ENCODE peak calls at places on chromosomes 13 and 19, in nine cellular contexts. One of them, this sample, is unnamed.

GRCh38 chr19:29587518-29587986 is 18.5 kb upstream of the POP4 start:
- DNase-seq in spleen: no peak
- DNase-seq in pancreas: no peak
- DNase-seq in transverse colon: peak
- DNase-seq in left ventricle myocardium inferior: no peak
- DNase-seq in cardiac fibroblast: no peak
- DNase-seq in kidney epithelial cell: no peak
- DNase-seq in brain microvascular endothelial cell: peak
- DNase-seq in fibroblast of pulmonary artery: no peak
- DNase-seq in this sample: peak

GRCh38 chr19:47239610-47240296 is 8.8 kb upstream of the BBC3 start:
- DNase-seq in spleen: peak
- DNase-seq in pancreas: no peak
- DNase-seq in transverse colon: peak
- DNase-seq in left ventricle myocardium inferior: peak
- DNase-seq in cardiac fibroblast: peak
- DNase-seq in kidney epithelial cell: no peak
- DNase-seq in brain microvascular endothelial cell: no peak
- DNase-seq in fibroblast of pulmonary artery: peak
- DNase-seq in this sample: no peak

GRCh38 chr13:97258801-97259200 is 36.7 kb downstream of the MBNL2 start:
- DNase-seq in spleen: no peak
- DNase-seq in pancreas: no peak
- DNase-seq in transverse colon: no peak
- DNase-seq in left ventricle myocardium inferior: no peak
- DNase-seq in cardiac fibroblast: peak
- DNase-seq in kidney epithelial cell: no peak
- DNase-seq in brain microvascular endothelial cell: peak
- DNase-seq in fibroblast of pulmonary artery: peak
- DNase-seq in this sample: no peak

GRCh38 chr19:24054044-24054935 is 32.7 kb upstream of the ZNF254 start:
- DNase-seq in spleen: no peak
- DNase-seq in pancreas: no peak
- DNase-seq in transverse colon: no peak
- DNase-seq in left ventricle myocardium inferior: no peak
- DNase-seq in cardiac fibroblast: no peak
- DNase-seq in kidney epithelial cell: peak
- DNase-seq in brain microvascular endothelial cell: peak
- DNase-seq in fibroblast of pulmonary artery: peak
- DNase-seq in this sample: no peak

GRCh38 chr13:42022796-42023493 is 25.5 kb upstream of the DGKH start:
- DNase-seq in spleen: no peak
- DNase-seq in pancreas: no peak
- DNase-seq in transverse colon: no peak
- DNase-seq in left ventricle myocardium inferior: no peak
- DNase-seq in cardiac fibroblast: peak
- DNase-seq in kidney epithelial cell: no peak
- DNase-seq in brain microvascular endothelial cell: no peak
- DNase-seq in fibroblast of pulmonary artery: no peak
- DNase-seq in this sample: no peak

GRCh38 chr19:33407140-33407551 is 33.6 kb downstream of the CEBPG start:
- DNase-seq in spleen: no peak
- DNase-seq in pancreas: no peak
- DNase-seq in transverse colon: no peak
- DNase-seq in left ventricle myocardium inferior: no peak
- DNase-seq in cardiac fibroblast: no peak
- DNase-seq in kidney epithelial cell: no peak
- DNase-seq in brain microvascular endothelial cell: no peak
- DNase-seq in fibroblast of pulmonary artery: no peak
- DNase-seq in this sample: no peak

GRCh38 chr19:13881231-13881691 is 4.3 kb downstream of the NANOS3 start:
- DNase-seq in spleen: no peak
- DNase-seq in pancreas: no peak
- DNase-seq in transverse colon: no peak
- DNase-seq in left ventricle myocardium inferior: no peak
- DNase-seq in cardiac fibroblast: peak
- DNase-seq in kidney epithelial cell: no peak
- DNase-seq in brain microvascular endothelial cell: no peak
- DNase-seq in fibroblast of pulmonary artery: no peak
- DNase-seq in this sample: no peak

GRCh38 chr13:93224545-93224944 is 2.1 kb upstream of the GPC6 start:
- DNase-seq in spleen: no peak
- DNase-seq in pancreas: no peak
- DNase-seq in transverse colon: no peak
- DNase-seq in left ventricle myocardium inferior: no peak
- DNase-seq in cardiac fibroblast: peak
- DNase-seq in kidney epithelial cell: no peak
- DNase-seq in brain microvascular endothelial cell: peak
- DNase-seq in fibroblast of pulmonary artery: peak
- DNase-seq in this sample: no peak

GRCh38 chr13:35393886-35394285 is 82.6 kb downstream of the MAB21L1 start:
- DNase-seq in spleen: no peak
- DNase-seq in pancreas: no peak
- DNase-seq in transverse colon: no peak
- DNase-seq in left ventricle myocardium inferior: no peak
- DNase-seq in cardiac fibroblast: no peak
- DNase-seq in kidney epithelial cell: no peak
- DNase-seq in brain microvascular endothelial cell: no peak
- DNase-seq in fibroblast of pulmonary artery: no peak
- DNase-seq in this sample: no peak

GRCh38 chr13:35388456-35388855 is 88.0 kb downstream of the MAB21L1 start:
- DNase-seq in spleen: no peak
- DNase-seq in pancreas: no peak
- DNase-seq in transverse colon: no peak
- DNase-seq in left ventricle myocardium inferior: no peak
- DNase-seq in cardiac fibroblast: peak
- DNase-seq in kidney epithelial cell: no peak
- DNase-seq in brain microvascular endothelial cell: no peak
- DNase-seq in fibroblast of pulmonary artery: peak
- DNase-seq in this sample: no peak

GRCh38 chr13:35392768-35393167 is 83.7 kb downstream of the MAB21L1 start:
- DNase-seq in spleen: no peak
- DNase-seq in pancreas: no peak
- DNase-seq in transverse colon: no peak
- DNase-seq in left ventricle myocardium inferior: no peak
- DNase-seq in cardiac fibroblast: no peak
- DNase-seq in kidney epithelial cell: no peak
- DNase-seq in brain microvascular endothelial cell: no peak
- DNase-seq in fibroblast of pulmonary artery: no peak
- DNase-seq in this sample: no peak

GRCh38 chr13:35389535-35389934 is 87.0 kb downstream of the MAB21L1 start:
- DNase-seq in spleen: no peak
- DNase-seq in pancreas: no peak
- DNase-seq in transverse colon: no peak
- DNase-seq in left ventricle myocardium inferior: no peak
- DNase-seq in cardiac fibroblast: no peak
- DNase-seq in kidney epithelial cell: no peak
- DNase-seq in brain microvascular endothelial cell: no peak
- DNase-seq in fibroblast of pulmonary artery: no peak
- DNase-seq in this sample: no peak

GRCh38 chr13:35388979-35389378 is 87.5 kb downstream of the MAB21L1 start:
- DNase-seq in spleen: no peak
- DNase-seq in pancreas: no peak
- DNase-seq in transverse colon: no peak
- DNase-seq in left ventricle myocardium inferior: no peak
- DNase-seq in cardiac fibroblast: peak
- DNase-seq in kidney epithelial cell: no peak
- DNase-seq in brain microvascular endothelial cell: peak
- DNase-seq in fibroblast of pulmonary artery: peak
- DNase-seq in this sample: peak
- H3K4me3 ChIP-seq in spleen: no peak
- H3K4me3 ChIP-seq in pancreas: no peak
- H3K4me3 ChIP-seq in transverse colon: no peak
- H3K4me3 ChIP-seq in left ventricle myocardium inferior: peak
- H3K4me3 ChIP-seq in cardiac fibroblast: no peak
- H3K4me3 ChIP-seq in kidney epithelial cell: no peak
- H3K4me3 ChIP-seq in brain microvascular endothelial cell: no peak
- H3K4me3 ChIP-seq in fibroblast of pulmonary artery: peak
- H3K4me3 ChIP-seq in this sample: peak

GRCh38 chr19:5339950-5340636 is 519 bp downstream of the PTPRS start:
- DNase-seq in spleen: no peak
- DNase-seq in pancreas: peak
- DNase-seq in transverse colon: no peak
- DNase-seq in left ventricle myocardium inferior: no peak
- DNase-seq in cardiac fibroblast: no peak
- DNase-seq in kidney epithelial cell: no peak
- DNase-seq in brain microvascular endothelial cell: no peak
- DNase-seq in fibroblast of pulmonary artery: no peak
- DNase-seq in this sample: no peak
- TF ChIP-seq CTCF in spleen: no peak
- TF ChIP-seq CTCF in pancreas: no peak
- TF ChIP-seq CTCF in transverse colon: no peak
- TF ChIP-seq CTCF in left ventricle myocardium inferior: peak
- TF ChIP-seq CTCF in cardiac fibroblast: no peak
- TF ChIP-seq CTCF in kidney epithelial cell: no peak
- TF ChIP-seq CTCF in brain microvascular endothelial cell: no peak
- TF ChIP-seq CTCF in fibroblast of pulmonary artery: no peak
- TF ChIP-seq CTCF in this sample: no peak

GRCh38 chr13:109158383-109158782 is 529.0 kb downstream of the MYO16 start:
- DNase-seq in spleen: no peak
- DNase-seq in pancreas: no peak
- DNase-seq in transverse colon: no peak
- DNase-seq in left ventricle myocardium inferior: no peak
- DNase-seq in cardiac fibroblast: no peak
- DNase-seq in kidney epithelial cell: no peak
- DNase-seq in brain microvascular endothelial cell: no peak
- DNase-seq in fibroblast of pulmonary artery: no peak
- DNase-seq in this sample: no peak

GRCh38 chr13:109154546-109154945 is 525.1 kb downstream of the MYO16 start:
- DNase-seq in spleen: no peak
- DNase-seq in pancreas: no peak
- DNase-seq in transverse colon: no peak
- DNase-seq in left ventricle myocardium inferior: no peak
- DNase-seq in cardiac fibroblast: peak
- DNase-seq in kidney epithelial cell: no peak
- DNase-seq in brain microvascular endothelial cell: no peak
- DNase-seq in fibroblast of pulmonary artery: no peak
- DNase-seq in this sample: no peak

GRCh38 chr13:109155301-109155761 is 525.9 kb downstream of the MYO16 start:
- DNase-seq in spleen: no peak
- DNase-seq in pancreas: no peak
- DNase-seq in transverse colon: no peak
- DNase-seq in left ventricle myocardium inferior: no peak
- DNase-seq in cardiac fibroblast: peak
- DNase-seq in kidney epithelial cell: no peak
- DNase-seq in brain microvascular endothelial cell: peak
- DNase-seq in fibroblast of pulmonary artery: peak
- DNase-seq in this sample: no peak

GRCh38 chr13:109157275-109157674 is 527.9 kb downstream of the MYO16 start:
- DNase-seq in spleen: no peak
- DNase-seq in pancreas: no peak
- DNase-seq in transverse colon: no peak
- DNase-seq in left ventricle myocardium inferior: no peak
- DNase-seq in cardiac fibroblast: no peak
- DNase-seq in kidney epithelial cell: no peak
- DNase-seq in brain microvascular endothelial cell: no peak
- DNase-seq in fibroblast of pulmonary artery: no peak
- DNase-seq in this sample: no peak

DNA sequence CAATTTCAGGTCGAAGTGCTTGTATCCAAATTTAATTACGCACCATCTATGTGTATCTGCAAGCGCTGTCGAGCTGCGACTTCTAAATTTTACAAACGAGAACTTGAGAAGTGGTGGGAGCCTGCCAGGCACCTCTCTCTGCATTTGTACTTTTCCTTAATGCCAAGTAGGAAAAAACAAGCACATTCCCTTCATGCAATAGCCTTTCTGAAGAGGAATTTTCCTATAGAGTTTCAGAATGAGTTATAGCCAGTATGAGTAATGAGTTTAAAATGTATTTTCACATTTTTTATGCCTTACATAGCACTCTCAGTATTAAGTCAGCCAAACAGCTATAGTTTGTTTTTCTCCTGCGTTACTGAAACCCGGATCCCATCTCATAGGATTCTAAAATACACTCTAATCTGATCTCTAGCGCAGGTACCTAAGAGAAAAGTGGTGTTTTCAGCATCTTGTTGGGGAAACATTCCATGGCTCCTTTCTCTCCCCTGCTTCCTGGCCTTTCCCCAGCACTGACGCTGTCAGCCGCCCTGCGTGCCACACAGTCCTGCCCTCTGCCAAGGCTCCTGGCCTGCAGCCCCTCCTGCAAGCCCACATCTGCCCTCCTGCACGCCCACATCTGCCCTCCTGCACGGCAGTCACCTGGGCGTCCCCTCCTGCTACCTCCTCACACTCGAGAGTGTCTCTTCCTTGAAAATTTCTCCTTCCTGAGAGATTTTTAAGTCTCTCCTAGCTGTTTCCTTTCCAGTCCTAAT is 526.9 kb downstream of the MYO16 start:
- DNase-seq in spleen: no peak
- DNase-seq in pancreas: no peak
- DNase-seq in transverse colon: no peak
- DNase-seq in left ventricle myocardium inferior: peak
- DNase-seq in cardiac fibroblast: peak
- DNase-seq in kidney epithelial cell: peak
- DNase-seq in brain microvascular endothelial cell: peak
- DNase-seq in fibroblast of pulmonary artery: peak
- DNase-seq in this sample: peak
- H3K4me3 ChIP-seq in spleen: no peak
- H3K4me3 ChIP-seq in pancreas: no peak
- H3K4me3 ChIP-seq in transverse colon: no peak
- H3K4me3 ChIP-seq in left ventricle myocardium inferior: peak
- H3K4me3 ChIP-seq in cardiac fibroblast: no peak
- H3K4me3 ChIP-seq in kidney epithelial cell: no peak
- H3K4me3 ChIP-seq in brain microvascular endothelial cell: no peak
- H3K4me3 ChIP-seq in fibroblast of pulmonary artery: no peak
- H3K4me3 ChIP-seq in this sample: no peak

GRCh38 chr13:28531195-28531955 is 36.4 kb upstream of the FLT1 start:
- DNase-seq in spleen: peak
- DNase-seq in pancreas: no peak
- DNase-seq in transverse colon: peak
- DNase-seq in left ventricle myocardium inferior: peak
- DNase-seq in cardiac fibroblast: peak
- DNase-seq in kidney epithelial cell: no peak
- DNase-seq in brain microvascular endothelial cell: peak
- DNase-seq in fibroblast of pulmonary artery: peak
- DNase-seq in this sample: no peak

GRCh38 chr13:28529836-28530235 is 34.9 kb upstream of the FLT1 start:
- DNase-seq in spleen: no peak
- DNase-seq in pancreas: no peak
- DNase-seq in transverse colon: no peak
- DNase-seq in left ventricle myocardium inferior: no peak
- DNase-seq in cardiac fibroblast: no peak
- DNase-seq in kidney epithelial cell: no peak
- DNase-seq in brain microvascular endothelial cell: no peak
- DNase-seq in fibroblast of pulmonary artery: no peak
- DNase-seq in this sample: no peak

GRCh38 chr13:28532226-28533048 is 37.5 kb upstream of the FLT1 start:
- DNase-seq in spleen: peak
- DNase-seq in pancreas: no peak
- DNase-seq in transverse colon: no peak
- DNase-seq in left ventricle myocardium inferior: peak
- DNase-seq in cardiac fibroblast: peak
- DNase-seq in kidney epithelial cell: no peak
- DNase-seq in brain microvascular endothelial cell: no peak
- DNase-seq in fibroblast of pulmonary artery: no peak
- DNase-seq in this sample: no peak

GRCh38 chr13:28531956-28532225 is 37.0 kb upstream of the FLT1 start:
- DNase-seq in spleen: no peak
- DNase-seq in pancreas: no peak
- DNase-seq in transverse colon: no peak
- DNase-seq in left ventricle myocardium inferior: no peak
- DNase-seq in cardiac fibroblast: no peak
- DNase-seq in kidney epithelial cell: no peak
- DNase-seq in brain microvascular endothelial cell: no peak
- DNase-seq in fibroblast of pulmonary artery: no peak
- DNase-seq in this sample: no peak

DNA sequence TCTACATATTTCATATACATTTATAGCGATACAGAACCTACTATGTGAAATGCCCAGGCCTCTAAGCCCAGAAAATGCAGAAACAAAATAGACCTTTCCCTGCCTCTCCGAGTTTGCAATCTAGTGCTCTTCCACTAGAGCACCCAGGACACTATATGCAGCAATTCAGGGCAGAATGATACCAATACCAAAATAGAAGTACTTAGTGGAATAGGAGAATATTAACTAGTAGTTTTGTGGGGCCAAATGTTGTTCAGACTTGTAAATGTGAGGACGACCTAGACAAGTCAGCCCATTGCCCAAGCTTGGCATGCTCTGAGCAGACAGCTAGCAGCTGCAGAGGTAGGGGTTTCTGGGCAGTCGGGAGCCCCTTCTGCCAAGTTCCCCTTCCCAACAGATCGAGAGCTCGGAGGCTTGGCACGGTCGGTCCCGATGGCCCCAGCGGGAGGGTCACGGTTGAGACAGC is 35.8 kb upstream of the FLT1 start:
- DNase-seq in spleen: no peak
- DNase-seq in pancreas: no peak
- DNase-seq in transverse colon: no peak
- DNase-seq in left ventricle myocardium inferior: no peak
- DNase-seq in cardiac fibroblast: peak
- DNase-seq in kidney epithelial cell: no peak
- DNase-seq in brain microvascular endothelial cell: no peak
- DNase-seq in fibroblast of pulmonary artery: peak
- DNase-seq in this sample: no peak
- TF ChIP-seq CTCF in spleen: no peak
- TF ChIP-seq CTCF in pancreas: no peak
- TF ChIP-seq CTCF in transverse colon: no peak
- TF ChIP-seq CTCF in left ventricle myocardium inferior: peak
- TF ChIP-seq CTCF in cardiac fibroblast: peak
- TF ChIP-seq CTCF in kidney epithelial cell: no peak
- TF ChIP-seq CTCF in brain microvascular endothelial cell: peak
- TF ChIP-seq CTCF in fibroblast of pulmonary artery: peak
- TF ChIP-seq CTCF in this sample: peak